ENCODE peak calls at places on chromosome 17, in nine cellular contexts. X, E, J, I, D, W, T, Y and N are unnamed samples.

GRCh38 chr17:4948997-4949320 is 629 bp upstream of the PFN1 start:
- DNase-seq in I (peak; percentile 77), J (peak; percentile 68), W (peak; percentile 95), T (peak; percentile 74), Y (peak; percentile 82), E (peak; percentile 55), D (peak; percentile 95), X (peak; percentile 73), N (peak; percentile 92)

GRCh38 chr17:47829870-47830269 is 1.5 kb downstream of the MRPL10 start:
- DNase-seq in I (no peak), T (no peak), X (no peak), D (no peak), J (no peak), E (no peak), W (no peak), Y (no peak), N (no peak)

GRCh38 chr17:70871180-70871818 is 702.0 kb downstream of the KCNJ2 start:
- DNase-seq in D (no peak), E (no peak), T (no peak), J (no peak), X (no peak), W (no peak), I (no peak), Y (no peak), N (no peak)

GRCh38 chr17:74757502-74757901 is 9.1 kb downstream of the NHERF1 start:
- DNase-seq in W (no peak), E (no peak), X (no peak), I (no peak), D (no peak), T (no peak), J (no peak), Y (no peak), N (no peak)

GRCh38 chr17:77145635-77146632 is 5.2 kb downstream of the SEC14L1 start:
- DNase-seq in Y (no peak), I (no peak), D (peak; percentile 83), W (no peak), E (no peak), J (no peak), T (no peak), X (peak; percentile 80), N (peak; percentile 87)

GRCh38 chr17:16980061-16980460 is 8.1 kb upstream of the TNFRSF13B start:
- DNase-seq in J (no peak), W (no peak), X (no peak), E (no peak), T (no peak), Y (no peak), I (no peak), D (no peak), N (no peak)

GRCh38 chr17:68711858-68712257 is 110.7 kb upstream of the FAM20A start:
- DNase-seq in W (no peak), X (no peak), I (no peak), Y (no peak), T (no peak), D (no peak), E (no peak), J (no peak), N (no peak)

GRCh38 chr17:1797323-1797722 is 32.4 kb downstream of the SMYD4 start:
- DNase-seq in W (no peak), J (no peak), Y (no peak), E (no peak), X (no peak), T (no peak), I (no peak), D (no peak), N (no peak)

GRCh38 chr17:69084911-69085310 is 24.2 kb upstream of the ABCA9 start:
- DNase-seq in D (no peak), W (peak; percentile 68), Y (no peak), T (no peak), X (no peak), J (no peak), I (no peak), E (no peak), N (no peak)

GRCh38 chr17:306116-306515 is 46.5 kb downstream of the RPH3AL start:
- DNase-seq in E (no peak), D (no peak), I (no peak), W (no peak), X (no peak), Y (no peak), J (no peak), T (no peak), N (no peak)